ENCODE peak calls at places on chromosomes 12 and 14, in four cellular contexts. B is NCI-H187 treated with DMSO at 0.1 percent for 48 hours, V is foreskin fibroblast, U is GM23248. X is an unnamed sample.

GRCh38 chr14:52031781-52032180 is 37.1 kb downstream of the NID2 start:
- DNase-seq in U (peak; percentile 98), V (peak; percentile 92), B (no peak), X (peak; percentile 38)

GRCh38 chr14:106037380-106037779 is 511.0 kb downstream of the TMEM121 start:
- DNase-seq in U (no peak), V (no peak), B (no peak), X (no peak)

GRCh38 chr14:99875421-99875820 is 82.2 kb downstream of the EML1 start:
- DNase-seq in V (no peak), B (no peak), U (no peak), X (no peak)

GRCh38 chr14:21846227-21846885 is 172.7 kb upstream of the OR4E1 start:
- DNase-seq in V (no peak), U (peak; percentile 18), B (no peak), X (no peak)

GRCh38 chr14:64910847-64911495 is 3.3 kb upstream of the CHURC1 start:
- DNase-seq in V (peak; percentile 73), B (no peak), U (peak; percentile 78), X (no peak)

GRCh38 chr14:20683896-20684661 is at the start of gene RNASE4:
- DNase-seq in V (peak; percentile 91), U (peak; percentile 93), B (no peak), X (peak; percentile 71)

GRCh38 chr12:2258035-2258434 is 205.2 kb downstream of the CACNA1C start:
- DNase-seq in U (peak; percentile 56), V (no peak), B (no peak), X (no peak)

GRCh38 chr12:56256326-56256960 is 1.7 kb downstream of the ANKRD52 start:
- DNase-seq in B (no peak), U (peak; percentile 82), V (peak; percentile 79), X (no peak)

GRCh38 chr14:72451081-72451972 is 442.6 kb downstream of the DPF3 start:
- DNase-seq in V (no peak), B (no peak), U (no peak), X (no peak)

GRCh38 chr12:105107176-105107496 is 395 bp upstream of the WASHC4 start:
- DNase-seq in U (peak; percentile 79), V (peak; percentile 74), B (peak; percentile 30), X (peak; percentile 73)

GRCh38 chr12:71688961-71689570 is 3.2 kb downstream of the TMEM19 start:
- DNase-seq in U (no peak), B (no peak), V (no peak), X (no peak)

GRCh38 chr12:22719745-22720144 is 94.8 kb downstream of the ETNK1 start:
- DNase-seq in U (no peak), V (no peak), B (no peak), X (no peak)

GRCh38 chr14:77376380-77376770 is 519 bp downstream of the TMED8 start:
- DNase-seq in V (no peak), B (no peak), U (peak; percentile 56), X (peak; percentile 31)

GRCh38 chr14:103296007-103296406 is 38.0 kb upstream of the EIF5 start:
- DNase-seq in V (peak; percentile 70), U (peak; percentile 81), B (no peak), X (no peak)

GRCh38 chr12:66365718-66366485 is 63.6 kb downstream of the HELB start:
- DNase-seq in U (peak; percentile 27), B (no peak), V (peak; percentile 48), X (no peak)

GRCh38 chr14:47194051-47194450 is 481.4 kb downstream of the MDGA2 start:
- DNase-seq in V (no peak), U (peak; percentile 44), B (no peak), X (no peak)

GRCh38 chr14:39442293-39442692 is 10.1 kb upstream of the FBXO33 start:
- DNase-seq in U (no peak), V (no peak), B (no peak), X (no peak)

X was measured in C1 segment of cervical spinal cord.